ENCODE peak calls at places on chromosomes 16 and 17, in five cellular contexts. J is ascending aorta, H is stomach, D is lung, L is K562. K is an unnamed sample.

GRCh38 chr17:71922439-71922838 is 198.4 kb upstream of the SOX9 start:
- DNase-seq in J (no peak), D (no peak), L (no peak), H (no peak), K (no peak)

GRCh38 chr17:38789185-38789584 is 10.2 kb downstream of the PIP4K2B start:
- DNase-seq in L (no peak), J (no peak), H (no peak), D (no peak), K (no peak)

GRCh38 chr17:42457107-42457787 is 1.4 kb upstream of the ATP6V0A1 start:
- DNase-seq in D (no peak), J (no peak), L (no peak), H (no peak), K (no peak)

GRCh38 chr17:31525801-31526549 is 134.5 kb downstream of the RAB11FIP4 start:
- DNase-seq in L (peak; percentile 42), H (no peak), J (no peak), D (no peak), K (no peak)

GRCh38 chr16:31093132-31093703 is 1.4 kb downstream of the VKORC1 start:
- DNase-seq in D (no peak), L (peak; percentile 79), J (no peak), H (no peak), K (no peak)

GRCh38 chr17:29390856-29391631 is 881 bp downstream of the TAOK1 start:
- DNase-seq in D (no peak), H (no peak), J (peak; percentile 62), L (peak; percentile 41), K (peak; percentile 28)

GRCh38 chr17:72511874-72512273 is 391.1 kb downstream of the SOX9 start:
- DNase-seq in J (no peak), H (peak; percentile 37), L (no peak), D (no peak), K (no peak)

GRCh38 chr16:12158428-12158827 is 181.9 kb downstream of the SNX29 start:
- DNase-seq in H (no peak), D (no peak), J (no peak), L (no peak), K (no peak)

GRCh38 chr17:11418367-11418766 is 177.4 kb downstream of the SHISA6 start:
- DNase-seq in H (no peak), J (no peak), L (no peak), D (no peak), K (no peak)

GRCh38 chr17:1714980-1715802 is 5.0 kb upstream of the TLCD2 start:
- DNase-seq in H (peak; percentile 84), L (peak; percentile 82), J (peak; percentile 96), D (peak; percentile 89), K (peak; percentile 94)

GRCh38 chr16:53891409-53892139 is 187.6 kb downstream of the FTO start:
- DNase-seq in L (no peak), J (no peak), D (no peak), H (no peak), K (no peak)

GRCh38 chr17:7842950-7843535 is 9.0 kb downstream of the KDM6B start:
- DNase-seq in D (peak; percentile 87), J (peak; percentile 93), L (no peak), H (peak; percentile 72), K (no peak)

GRCh38 chr16:75555213-75555706 is 792 bp downstream of the TMEM231 start:
- DNase-seq in H (peak; percentile 67), J (peak; percentile 92), D (peak; percentile 84), L (peak; percentile 93), K (peak; percentile 91)

DNA sequence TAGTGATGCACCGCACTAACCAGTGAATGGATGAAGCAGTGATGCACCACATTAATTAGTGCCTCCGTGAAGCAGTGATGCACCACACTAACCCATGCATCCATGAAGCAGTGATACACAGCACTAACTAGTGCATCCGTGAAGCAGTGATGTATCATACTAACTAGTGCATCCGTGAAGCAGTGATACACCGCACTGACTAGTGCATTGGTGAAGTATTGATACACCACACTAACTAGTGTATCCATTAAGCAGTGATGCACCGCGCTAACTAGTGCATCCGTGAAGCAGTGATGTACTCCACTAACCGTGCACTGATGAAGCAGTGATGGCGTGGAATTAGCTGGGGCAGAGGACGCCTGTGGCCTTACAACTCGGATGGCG is 80.6 kb upstream of the NKD1 start:
- DNase-seq in H (no peak), D (no peak), J (peak; percentile 64), L (no peak), K (no peak)
- H3K4me1 ChIP-seq in H (peaks cover 24% of the 10 kb centered on the region), D (no peaks in the 10 kb centered on the region), J (peaks cover 5% of the 10 kb centered on the region), L (peaks cover 3% of the 10 kb centered on the region), K (no peaks in the 10 kb centered on the region)

DNA sequence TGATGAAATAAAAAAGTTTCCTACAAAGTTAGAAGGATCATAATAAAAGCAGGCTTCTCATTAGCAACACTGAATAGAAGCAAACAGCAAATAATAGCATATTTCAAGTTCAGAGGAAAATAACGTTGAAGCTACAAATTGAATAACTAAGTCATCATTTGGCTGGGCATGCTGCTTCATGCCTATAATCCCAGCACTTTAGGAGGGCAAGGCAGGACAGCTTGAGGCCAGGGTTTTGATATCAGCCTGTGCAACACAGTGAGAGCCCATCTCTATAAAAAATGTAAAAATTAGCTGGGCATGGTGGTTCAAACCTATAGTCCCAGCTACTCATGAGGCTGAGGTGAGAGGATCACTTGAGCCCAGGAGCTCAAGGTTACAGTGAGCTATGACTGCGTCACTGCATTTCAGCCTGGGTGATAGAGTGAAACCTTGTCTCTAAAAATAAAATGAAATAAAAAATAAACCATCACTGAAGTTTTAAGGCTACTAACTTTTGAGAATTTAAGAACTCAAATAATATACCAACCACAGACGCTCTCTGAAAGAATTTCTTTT is 25.5 kb downstream of the NCOR1 start:
- DNase-seq in J (no peak), H (no peak), L (no peak), D (no peak), K (no peak)
- H3K27me3 ChIP-seq in J (no peaks in the 10 kb centered on the region), H (no peaks in the 10 kb centered on the region), L (no peaks in the 10 kb centered on the region), D (no peaks in the 10 kb centered on the region), K (no peaks in the 10 kb centered on the region)

GRCh38 chr17:78376161-78376560 is 2.3 kb upstream of the PGS1 start:
- DNase-seq in D (no peak), L (no peak), H (no peak), J (no peak), K (no peak)
- H3K4me1 ChIP-seq in D (no peaks in the 10 kb centered on the region), L (peaks cover 14% of the 10 kb centered on the region), H (peaks cover 29% of the 10 kb centered on the region), J (peaks cover 19% of the 10 kb centered on the region), K (peaks cover 74% of the 10 kb centered on the region)

GRCh38 chr17:82528484-82529265 is 9.1 kb downstream of the FOXK2 start:
- DNase-seq in J (peak; percentile 77), H (peak; percentile 33), L (no peak), D (peak; percentile 53), K (peak; percentile 30)
- H3K27me3 ChIP-seq in J (no peaks in the 10 kb centered on the region), H (no peaks in the 10 kb centered on the region), L (no peaks in the 10 kb centered on the region), D (no peaks in the 10 kb centered on the region), K (no peaks in the 10 kb centered on the region)

K was measured in SJSA1.